ENCODE peak calls at places on chromosome 11, in nine cellular contexts. P is lung; S is heart left ventricle; I is hepatocyte; C is neural progenitor cell; K is effector memory CD4-positive, alpha-beta T cell; N is right atrium auricular region; J is body of pancreas; R is cardiac muscle cell. Q is an unnamed sample. For H3K4me1, the result is how much of the 10 kb centered on the place peaks cover.

GRCh38 chr11:117188620-117189081 is 10.1 kb downstream of the SIDT2 start:
- DNase-seq in P (no peak), S (no peak), I (no peak), C (no peak), K (no peak), N (no peak), J (no peak), R (no peak), Q (no peak)

GRCh38 chr11:16806791-16807190 is 68.3 kb downstream of the C11orf58 start:
- DNase-seq in P (no peak), S (no peak), I (no peak), C (no peak), K (no peak), N (no peak), J (no peak), R (peak), Q (no peak)

GRCh38 chr11:117664897-117665296 is 132.1 kb downstream of the DSCAML1 start:
- DNase-seq in P (no peak), S (no peak), I (no peak), C (peak), K (no peak), N (no peak), J (no peak), R (no peak), Q (no peak)

GRCh38 chr11:69465236-69466000 is 16.0 kb upstream of the LINC01488 start:
- DNase-seq in P (no peak), S (no peak), I (no peak), C (no peak), K (no peak), N (no peak), J (no peak), R (no peak), Q (no peak)

GRCh38 chr11:14537134-14537599 is 17.0 kb upstream of the PSMA1 start:
- DNase-seq in P (no peak), S (no peak), I (peak), C (peak), K (no peak), N (no peak), J (no peak), R (peak), Q (peak)

GRCh38 chr11:82747471-82747870 is 13.8 kb upstream of the FAM181B start:
- DNase-seq in P (no peak), S (no peak), I (no peak), C (no peak), K (no peak), N (no peak), J (no peak), R (no peak), Q (no peak)

GRCh38 chr11:134545521-134545920 is 133.5 kb upstream of the B3GAT1 start:
- DNase-seq in P (no peak), S (no peak), I (no peak), C (no peak), K (no peak), N (peak), J (no peak), R (no peak), Q (no peak)

GRCh38 chr11:95792200-95792599 is 1.9 kb downstream of the CEP57 start:
- DNase-seq in P (no peak), S (no peak), I (no peak), C (no peak), K (no peak), N (no peak), J (no peak), R (no peak), Q (no peak)

GRCh38 chr11:27312110-27312509 is 50.9 kb downstream of the CCDC34 start:
- DNase-seq in P (no peak), S (no peak), I (no peak), C (no peak), K (no peak), N (no peak), J (no peak), R (no peak), Q (no peak)

GRCh38 chr11:27120211-27120610 is 79.6 kb downstream of the BBOX1 start:
- DNase-seq in P (no peak), S (no peak), I (no peak), C (no peak), K (no peak), N (no peak), J (no peak), R (no peak), Q (no peak)

GRCh38 chr11:133354069-133354468 is 178.2 kb downstream of the OPCML start:
- DNase-seq in P (no peak), S (no peak), I (no peak), C (no peak), K (no peak), N (no peak), J (no peak), R (no peak), Q (no peak)

GRCh38 chr11:82356316-82356715 is 377.3 kb downstream of the FAM181B start:
- DNase-seq in P (no peak), S (no peak), I (no peak), C (no peak), K (no peak), N (no peak), J (no peak), R (no peak), Q (no peak)

GRCh38 chr11:23502821-23503220 is 642.5 kb upstream of the CCDC179 start:
- DNase-seq in P (no peak), S (no peak), I (no peak), C (no peak), K (no peak), N (no peak), J (no peak), R (no peak), Q (no peak)

GRCh38 chr11:85752201-85752889 is 58.6 kb downstream of the SYTL2 start:
- DNase-seq in P (no peak), S (no peak), I (no peak), C (no peak), K (no peak), N (no peak), J (peak), R (no peak), Q (no peak)
- H3K4me1 ChIP-seq in P (under half), S (under half), I (under half), C (under half), K (half or more), N (under half), J (under half), R (under half), Q (half or more)

GRCh38 chr11:34586655-34587281 is 34.1 kb upstream of the EHF start:
- DNase-seq in P (no peak), S (no peak), I (no peak), C (no peak), K (no peak), N (no peak), J (no peak), R (no peak), Q (no peak)
- H3K27ac ChIP-seq in P (no peak), S (no peak), I (no peak), C (no peak), K (no peak), N (no peak), J (peak), R (no peak), Q (no peak)

DNA sequence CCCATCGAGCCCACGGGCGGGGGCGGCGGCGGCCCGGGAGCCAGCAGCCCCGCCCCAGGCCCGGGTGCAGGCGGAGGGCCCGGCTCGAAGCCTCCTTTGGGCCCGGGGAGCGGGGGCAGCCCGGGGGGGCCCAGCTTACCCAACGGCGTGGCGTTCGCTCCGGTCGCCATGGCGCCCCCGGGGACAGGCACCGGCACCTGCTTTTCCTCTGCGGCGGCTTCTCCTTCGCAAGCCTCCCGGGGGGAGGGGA is 194 bp downstream of the SF1 start:
- DNase-seq in P (no peak), S (no peak), I (no peak), C (no peak), K (peak), N (no peak), J (no peak), R (no peak), Q (no peak)
- H3K4me3 ChIP-seq in P (peak), S (peak), I (peak), C (peak), K (peak), N (peak), J (peak), R (peak), Q (no peak)

DNA sequence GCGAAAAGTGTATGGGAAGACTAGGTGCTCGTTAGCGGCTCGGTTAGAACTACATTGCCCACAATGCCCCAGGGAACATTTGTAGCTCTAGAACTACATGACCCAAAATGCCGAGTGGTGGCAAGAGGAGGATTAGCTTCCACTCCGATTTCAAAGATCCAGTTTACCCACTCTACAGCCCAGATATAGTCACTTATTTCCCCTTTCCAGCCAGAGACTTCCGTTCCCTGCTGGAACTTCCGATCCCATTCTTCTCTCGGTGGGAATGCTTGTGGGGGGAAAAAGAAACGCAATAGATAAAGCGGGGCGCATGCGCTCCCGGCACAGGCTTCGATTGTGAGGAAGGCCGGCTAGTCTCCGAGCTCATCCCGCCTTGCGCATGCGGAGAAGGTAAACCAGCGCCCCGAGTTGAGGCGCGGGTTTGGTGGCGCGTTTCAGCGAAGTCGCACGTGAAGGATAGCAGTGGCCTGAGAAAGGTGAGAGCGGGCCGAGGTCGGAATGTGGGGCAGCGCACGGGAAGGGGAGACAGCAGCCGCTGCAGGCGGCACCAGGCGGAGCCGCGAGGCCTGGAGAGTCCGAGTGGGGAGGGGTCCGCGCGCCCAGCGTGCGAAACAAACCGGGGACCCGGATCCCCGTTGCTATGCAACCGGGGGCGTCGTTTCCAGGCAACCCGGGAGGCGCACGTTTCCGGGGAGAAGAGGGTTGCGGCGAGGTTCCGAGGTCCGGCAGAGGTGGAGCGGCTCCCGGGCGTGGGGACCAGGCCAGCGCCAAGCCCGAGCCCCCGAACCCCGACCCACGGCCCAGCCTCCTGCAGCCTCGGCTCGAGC is at the start of gene TMEM109:
- DNase-seq in P (peak), S (peak), I (peak), C (peak), K (peak), N (peak), J (peak), R (peak), Q (peak)
- H3K4me1 ChIP-seq in P (under half), S (under half), I (under half), C (under half), K (under half), N (half or more), J (under half), R (under half), Q (under half)

DNA sequence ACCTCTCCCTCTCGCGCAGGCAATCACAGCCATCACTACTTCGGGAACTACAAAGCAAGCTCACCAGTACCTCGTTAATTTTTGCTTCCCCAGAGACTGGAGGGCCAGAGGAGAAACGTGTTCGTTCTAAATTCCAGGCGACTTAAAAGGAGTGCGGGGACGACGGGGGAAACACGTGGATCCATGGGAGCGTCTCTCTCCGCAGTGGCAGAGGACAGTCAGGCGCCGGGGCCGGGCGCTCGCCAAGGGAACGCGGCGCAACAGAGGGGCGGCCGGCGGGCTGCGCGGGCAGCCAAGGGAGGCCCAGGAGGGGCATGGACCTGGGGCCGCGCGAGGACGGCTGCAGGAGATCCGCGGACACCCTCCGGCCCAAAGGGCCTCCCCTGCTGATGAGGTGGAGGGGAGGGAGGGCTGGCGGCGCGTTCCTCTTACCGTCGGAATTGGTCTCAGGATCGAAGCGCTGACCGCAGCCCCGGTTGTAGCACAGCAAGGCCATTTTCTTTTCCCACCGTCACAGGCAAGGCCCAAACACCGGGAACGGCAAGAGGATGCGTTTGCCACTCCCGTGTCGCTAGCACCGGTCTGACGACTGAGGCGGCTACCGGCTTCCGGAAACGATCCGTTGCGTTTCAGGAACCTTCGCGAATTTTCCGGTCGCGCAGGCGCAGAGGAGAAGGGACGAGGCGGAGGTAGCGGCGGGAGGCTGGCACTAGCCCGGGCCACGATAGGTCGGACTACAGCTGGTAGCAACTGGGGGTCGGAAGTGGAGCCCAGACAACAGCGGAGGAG is at the start of gene CHORDC1:
- DNase-seq in P (peak), S (peak), I (peak), C (peak), K (peak), N (peak), J (peak), R (peak), Q (peak)
- H3K27ac ChIP-seq in P (peak), S (peak), I (peak), C (peak), K (peak), N (peak), J (peak), R (peak), Q (peak)

GRCh38 chr11:19445771-19446170 is 205.0 kb upstream of the E2F8 start:
- DNase-seq in P (no peak), S (no peak), I (no peak), C (no peak), K (no peak), N (no peak), J (no peak), R (no peak), Q (no peak)

GRCh38 chr11:19447150-19447566 is 206.4 kb upstream of the E2F8 start:
- DNase-seq in P (no peak), S (no peak), I (no peak), C (no peak), K (no peak), N (no peak), J (no peak), R (peak), Q (no peak)

GRCh38 chr11:19441752-19442553 is 201.2 kb upstream of the E2F8 start:
- DNase-seq in P (peak), S (peak), I (peak), C (no peak), K (no peak), N (peak), J (peak), R (peak), Q (no peak)

GRCh38 chr11:19442554-19442910 is 201.8 kb upstream of the E2F8 start:
- DNase-seq in P (no peak), S (no peak), I (no peak), C (no peak), K (no peak), N (no peak), J (no peak), R (no peak), Q (no peak)

DNA sequence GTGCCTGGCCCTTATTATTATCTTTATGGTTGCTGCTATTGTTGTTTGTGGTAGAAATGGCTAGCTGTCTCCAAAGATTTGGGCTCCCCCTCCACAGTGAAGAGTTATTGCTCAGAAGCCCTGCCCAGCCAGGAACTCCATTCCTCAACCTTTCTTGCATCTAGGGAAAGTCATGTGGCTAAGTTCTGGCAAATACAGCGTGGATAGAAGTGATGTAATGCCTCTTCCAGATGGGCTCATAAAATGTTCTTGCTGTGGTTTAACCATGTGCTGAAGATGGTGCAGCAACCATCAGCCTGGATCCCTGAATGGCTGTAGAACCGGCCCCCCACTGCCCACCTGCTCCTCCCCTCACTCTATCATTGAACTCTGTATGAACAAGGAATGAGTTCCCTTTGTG is 203.5 kb upstream of the E2F8 start:
- DNase-seq in P (no peak), S (no peak), I (no peak), C (no peak), K (no peak), N (no peak), J (no peak), R (peak), Q (no peak)
- H3K4me3 ChIP-seq in P (no peak), S (no peak), I (no peak), C (no peak), K (no peak), N (no peak), J (no peak), R (no peak), Q (no peak)

DNA sequence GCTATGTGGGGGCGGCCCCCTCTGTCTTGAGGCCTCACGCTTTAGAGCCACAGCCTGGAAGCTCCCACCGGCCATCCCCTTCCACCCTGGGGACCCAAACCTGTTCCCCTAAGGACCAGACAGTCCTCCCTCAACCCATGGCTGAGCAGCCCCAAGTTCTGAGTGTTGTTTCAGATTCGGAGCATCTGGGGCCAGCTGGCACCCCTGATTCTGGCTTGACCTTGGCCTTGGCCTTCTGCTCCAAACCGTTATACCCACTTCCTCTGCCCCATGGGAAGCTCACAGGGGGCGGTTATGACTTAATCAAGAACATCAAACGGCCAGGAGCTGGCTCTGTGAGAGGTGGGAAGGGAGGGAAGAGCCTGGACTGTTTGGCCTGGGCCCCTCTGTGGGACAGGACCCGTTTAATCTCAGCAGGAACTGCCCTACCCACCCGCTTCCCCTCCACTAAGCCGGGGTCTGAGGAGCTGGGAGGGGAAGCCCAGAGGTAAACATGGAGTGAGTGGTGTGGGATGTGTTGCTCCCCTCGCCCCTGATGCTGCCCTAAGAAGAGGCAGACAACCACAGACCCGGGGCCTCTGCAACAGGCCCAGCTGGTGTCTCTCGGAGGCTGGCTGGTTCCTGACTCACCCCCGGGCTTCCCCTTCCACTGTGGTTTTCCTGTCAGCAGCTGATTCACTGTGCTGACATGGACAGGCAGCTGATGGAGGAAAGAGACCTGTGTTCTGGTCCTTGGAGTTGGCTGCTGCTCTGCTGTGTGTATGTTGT is 3.4 kb downstream of the CD82 start:
- DNase-seq in P (peak), S (peak), I (peak), C (no peak), K (peak), N (peak), J (peak), R (peak), Q (peak)
- H3K4me1 ChIP-seq in P (under half), S (under half), I (under half), C (under half), K (half or more), N (half or more), J (half or more), R (under half), Q (half or more)

DNA sequence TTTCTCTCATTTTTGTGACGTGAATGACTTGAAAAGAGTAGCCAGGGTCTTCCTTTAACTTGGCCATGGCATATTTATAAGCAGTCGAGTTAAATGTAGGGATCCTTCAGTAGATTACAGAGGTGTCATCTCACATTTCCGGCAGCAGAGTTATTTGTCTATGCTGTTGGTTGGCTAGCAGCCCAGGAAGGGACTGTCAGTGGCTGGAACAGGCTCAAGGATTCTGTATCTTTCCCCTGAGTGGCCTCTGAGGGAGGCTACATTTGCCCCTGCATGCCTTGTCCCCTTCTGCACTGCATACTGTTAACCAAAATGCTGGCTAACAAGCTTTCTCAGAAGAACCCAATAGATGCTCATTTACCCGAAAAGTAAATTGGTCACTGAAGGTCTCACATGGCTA is 187.6 kb downstream of the PGR start:
- DNase-seq in P (no peak), S (peak), I (no peak), C (no peak), K (no peak), N (no peak), J (no peak), R (peak), Q (no peak)
- H3K27ac ChIP-seq in P (no peak), S (no peak), I (no peak), C (no peak), K (no peak), N (no peak), J (no peak), R (peak), Q (no peak)

DNA sequence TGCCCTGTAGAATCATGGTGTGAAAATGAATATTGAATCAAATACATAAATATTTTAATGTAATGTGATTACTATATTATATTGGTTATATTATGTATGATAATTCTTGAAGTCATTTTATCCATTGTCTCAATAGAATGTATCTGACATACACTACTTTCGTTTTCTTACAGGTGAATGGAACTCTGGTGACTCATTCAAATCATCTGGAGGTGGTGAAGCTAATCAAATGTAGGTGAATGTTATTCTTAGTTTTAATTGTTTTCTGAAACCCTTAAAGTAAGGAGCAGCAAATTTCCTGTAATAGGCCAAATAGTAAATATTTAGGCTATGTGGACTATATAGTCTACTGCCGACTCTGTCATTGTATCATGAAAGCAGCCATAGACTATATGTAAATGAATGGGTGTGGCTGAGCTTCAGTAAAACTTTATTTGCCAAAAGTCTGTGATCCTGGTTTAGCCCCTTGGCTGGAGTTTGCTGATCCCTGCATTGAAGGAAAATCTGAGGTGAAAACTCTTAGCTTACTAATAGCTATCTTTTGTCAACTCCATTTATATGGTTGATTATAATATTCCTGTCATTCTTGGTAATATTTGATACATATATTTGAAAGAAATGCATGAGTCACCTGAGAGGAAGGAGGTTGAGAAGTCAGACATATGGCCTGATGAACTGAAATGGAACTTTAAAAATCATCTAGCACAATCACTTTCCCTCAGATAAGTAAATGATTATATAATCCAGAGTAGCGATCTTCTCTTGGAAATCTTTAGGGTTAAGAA is 87.2 kb upstream of the GRIK4 start:
- DNase-seq in P (no peak), S (no peak), I (no peak), C (no peak), K (no peak), N (no peak), J (no peak), R (no peak), Q (no peak)
- H3K4me3 ChIP-seq in P (no peak), S (no peak), I (no peak), C (no peak), K (no peak), N (no peak), J (no peak), R (no peak), Q (no peak)

GRCh38 chr11:94653561-94653960 is 86.4 kb downstream of the PIWIL4 start:
- DNase-seq in P (no peak), S (no peak), I (no peak), C (no peak), K (no peak), N (peak), J (no peak), R (no peak), Q (no peak)
- H3K4me1 ChIP-seq in P (under half), S (under half), I (under half), C (under half), K (under half), N (under half), J (under half), R (under half), Q (under half)

Q was measured in CD8-positive, alpha-beta memory T cell.